ENCODE peak calls at places on chromosome 17, in five cellular contexts. One of them, this sample, is unnamed.

GRCh38 chr17:73767696-73768095 is 123.5 kb upstream of the SDK2 start:
- DNase-seq in hypothalamus: no peak
- DNase-seq in spleen: no peak
- DNase-seq in posterior cingulate gyrus: no peak
- DNase-seq in amniotic stem cell: no peak
- DNase-seq in this sample: no peak

GRCh38 chr17:6575596-6575988 is 19.2 kb upstream of the PITPNM3 start:
- DNase-seq in hypothalamus: no peak
- DNase-seq in spleen: no peak
- DNase-seq in posterior cingulate gyrus: no peak
- DNase-seq in amniotic stem cell: no peak
- DNase-seq in this sample: no peak

GRCh38 chr17:75570034-75570676 is 17.4 kb upstream of the MYO15B start:
- DNase-seq in hypothalamus: no peak
- DNase-seq in spleen: no peak
- DNase-seq in posterior cingulate gyrus: no peak
- DNase-seq in amniotic stem cell: no peak
- DNase-seq in this sample: no peak

GRCh38 chr17:34302626-34303025 is 16.6 kb upstream of the CCL8 start:
- DNase-seq in hypothalamus: no peak
- DNase-seq in spleen: no peak
- DNase-seq in posterior cingulate gyrus: no peak
- DNase-seq in amniotic stem cell: no peak
- DNase-seq in this sample: no peak

GRCh38 chr17:78315355-78316114 is 44.3 kb downstream of the SOCS3 start:
- DNase-seq in hypothalamus: no peak
- DNase-seq in spleen: no peak
- DNase-seq in posterior cingulate gyrus: no peak
- DNase-seq in amniotic stem cell: peak; percentile 83
- DNase-seq in this sample: no peak

GRCh38 chr17:15917439-15918027 is 27.4 kb upstream of the ADORA2B start:
- DNase-seq in hypothalamus: no peak
- DNase-seq in spleen: no peak
- DNase-seq in posterior cingulate gyrus: no peak
- DNase-seq in amniotic stem cell: no peak
- DNase-seq in this sample: no peak

GRCh38 chr17:1754430-1755112 is 7.3 kb upstream of the SERPINF1 start:
- DNase-seq in hypothalamus: no peak
- DNase-seq in spleen: no peak
- DNase-seq in posterior cingulate gyrus: no peak
- DNase-seq in amniotic stem cell: no peak
- DNase-seq in this sample: no peak

GRCh38 chr17:77555110-77555509 is 403.4 kb upstream of the TNRC6C start:
- DNase-seq in hypothalamus: no peak
- DNase-seq in spleen: no peak
- DNase-seq in posterior cingulate gyrus: no peak
- DNase-seq in amniotic stem cell: no peak
- DNase-seq in this sample: no peak

GRCh38 chr17:82520041-82520910 is 744 bp downstream of the FOXK2 start:
- DNase-seq in hypothalamus: no peak
- DNase-seq in spleen: peak; percentile 87
- DNase-seq in posterior cingulate gyrus: peak; percentile 30
- DNase-seq in amniotic stem cell: no peak
- DNase-seq in this sample: peak; percentile 41

GRCh38 chr17:9371019-9371418 is 204.6 kb downstream of the STX8 start:
- DNase-seq in hypothalamus: no peak
- DNase-seq in spleen: no peak
- DNase-seq in posterior cingulate gyrus: no peak
- DNase-seq in amniotic stem cell: peak; percentile 43
- DNase-seq in this sample: no peak

GRCh38 chr17:45222273-45222993 is 748 bp downstream of the FMNL1 start:
- DNase-seq in hypothalamus: no peak
- DNase-seq in spleen: peak; percentile 86
- DNase-seq in posterior cingulate gyrus: no peak
- DNase-seq in amniotic stem cell: no peak
- DNase-seq in this sample: no peak

GRCh38 chr17:17737938-17738894 is 57.0 kb downstream of the RAI1 start:
- DNase-seq in hypothalamus: no peak
- DNase-seq in spleen: no peak
- DNase-seq in posterior cingulate gyrus: no peak
- DNase-seq in amniotic stem cell: no peak
- DNase-seq in this sample: no peak

GRCh38 chr17:56676807-56677206 is 83.3 kb downstream of the NOG start:
- DNase-seq in hypothalamus: no peak
- DNase-seq in spleen: no peak
- DNase-seq in posterior cingulate gyrus: no peak
- DNase-seq in amniotic stem cell: no peak
- DNase-seq in this sample: no peak

GRCh38 chr17:33498069-33498468 is 205.0 kb upstream of the ASIC2 start:
- DNase-seq in hypothalamus: no peak
- DNase-seq in spleen: no peak
- DNase-seq in posterior cingulate gyrus: no peak
- DNase-seq in amniotic stem cell: no peak
- DNase-seq in this sample: no peak